ENCODE peak calls at places on chromosomes 13 and 19, in five cellular contexts. K is cardiac fibroblast; R is activated T-cell treated with anti-CD3 and anti-CD28 coated beads for 1 hour; L is activated CD4-positive, alpha-beta T cell treated with anti-CD3 and anti-CD28 coated beads for 48 hours; G is activated CD4-positive, CD25-positive, alpha-beta regulatory T cell treated with anti-CD3 and anti-CD28 coated beads, Interleukin-2, amount 50 U/mL, for 16 hours. X is an unnamed sample.
A peak's percentile ranks its signal among the peaks of the same experiment; 100 is the strongest.

GRCh38 chr13:45812599-45813372 is 38.8 kb downstream of the SIAH3 start:
- DNase-seq in K (no peak), R (no peak), L (no peak), G (no peak), X (no peak)

GRCh38 chr19:48348039-48348438 is 15.7 kb downstream of the TMEM143 start:
- DNase-seq in K (peak; percentile 36), L (no peak), G (no peak), R (no peak), X (no peak)

GRCh38 chr13:32036762-32037161 is 5.2 kb downstream of the FRY start:
- DNase-seq in K (no peak), L (no peak), G (no peak), R (no peak), X (no peak)

GRCh38 chr13:58933475-58933874 is 1230.3 kb downstream of the DIAPH3 start:
- DNase-seq in K (no peak), R (no peak), G (no peak), L (no peak), X (no peak)

GRCh38 chr13:26558074-26558805 is 757 bp downstream of the WASF3 start:
- DNase-seq in L (no peak), K (peak; percentile 14), R (no peak), G (no peak), X (no peak)

GRCh38 chr13:28059214-28059613 is 41.2 kb downstream of the FLT3 start:
- DNase-seq in K (peak; percentile 26), L (peak; percentile 58), G (no peak), R (peak; percentile 25), X (no peak)

GRCh38 chr13:33205804-33206221 is 79.7 kb downstream of the STARD13 start:
- DNase-seq in R (no peak), K (peak; percentile 39), G (no peak), L (no peak), X (no peak)

GRCh38 chr13:23845309-23845708 is 43.9 kb downstream of the MIPEP start:
- DNase-seq in L (no peak), G (no peak), R (no peak), K (no peak), X (no peak)

GRCh38 chr19:3338541-3339181 is 27.7 kb upstream of the NFIC start:
- DNase-seq in R (peak; percentile 56), K (no peak), G (no peak), L (peak; percentile 47), X (no peak)

GRCh38 chr19:480016-480855 is 16.1 kb upstream of the MADCAM1 start:
- DNase-seq in L (peak; percentile 69), R (peak; percentile 37), K (peak; percentile 47), G (no peak), X (no peak)

GRCh38 chr13:53200498-53201453 is 172.2 kb downstream of the OLFM4 start:
- DNase-seq in K (no peak), R (no peak), G (no peak), L (peak; percentile 46), X (no peak)

GRCh38 chr19:42283248-42284065 is 14.4 kb downstream of the CIC start:
- DNase-seq in K (peak; percentile 97), R (peak; percentile 96), G (peak; percentile 93), L (peak; percentile 96), X (no peak)

GRCh38 chr19:47696635-47697034 is 16.6 kb upstream of the EHD2 start:
- DNase-seq in G (no peak), K (no peak), L (no peak), R (no peak), X (no peak)

GRCh38 chr13:112525306-112525945 is 62.5 kb downstream of the TUBGCP3 start:
- DNase-seq in L (no peak), G (no peak), R (no peak), K (no peak), X (no peak)

GRCh38 chr13:101751488-101751887 is 299.0 kb downstream of the ITGBL1 start:
- DNase-seq in G (no peak), L (no peak), K (peak; percentile 82), R (no peak), X (peak; percentile 7)

GRCh38 chr19:52170863-52171320 is 529 bp downstream of the ZNF836 start:
- DNase-seq in G (no peak), K (peak; percentile 2), R (no peak), L (peak; percentile 12), X (no peak)

GRCh38 chr19:49200238-49200862 is 42.8 kb downstream of the TRPM4 start:
- DNase-seq in G (no peak), K (peak; percentile 15), L (peak; percentile 61), R (no peak), X (no peak)

GRCh38 chr19:33047422-33047821 is 17.3 kb downstream of the RHPN2 start:
- DNase-seq in R (no peak), K (no peak), L (no peak), G (no peak), X (no peak)

GRCh38 chr19:51803965-51804364 is 9.0 kb downstream of the FPR3 start:
- DNase-seq in K (peak; percentile 42), G (no peak), L (no peak), R (no peak), X (no peak)

GRCh38 chr13:98556968-98557591 is 19.8 kb downstream of the STK24 start:
- DNase-seq in L (peak; percentile 37), R (no peak), K (no peak), G (no peak), X (no peak)

GRCh38 chr19:8304841-8305621 is 3.1 kb downstream of the CD320 start:
- DNase-seq in R (no peak), G (no peak), L (peak; percentile 63), K (no peak), X (no peak)

GRCh38 chr13:49932066-49932465 is 4.1 kb downstream of the SPRYD7 start:
- DNase-seq in L (no peak), G (no peak), K (no peak), R (no peak), X (no peak)

GRCh38 chr19:51311388-51312257 is at the start of gene IGLON5:
- DNase-seq in G (no peak), R (no peak), K (no peak), L (no peak), X (no peak)

GRCh38 chr19:4654437-4655361 is 15.4 kb downstream of the TNFAIP8L1 start:
- DNase-seq in R (no peak), L (no peak), G (no peak), K (no peak), X (no peak)

GRCh38 chr13:98260357-98261164 is 83.5 kb upstream of the RNF113B start:
- DNase-seq in R (no peak), G (no peak), K (no peak), L (no peak), X (no peak)

GRCh38 chr19:39413269-39413902 is 917 bp downstream of the PLEKHG2 start:
- DNase-seq in L (peak; percentile 31), K (peak; percentile 83), G (no peak), R (no peak), X (no peak)

GRCh38 chr19:44512326-44513298 is 12.3 kb upstream of the ZNF180 start:
- DNase-seq in L (peak; percentile 71), K (peak; percentile 52), R (no peak), G (no peak), X (no peak)

GRCh38 chr19:39745645-39746044 is 7.8 kb upstream of the CLC start:
- DNase-seq in L (no peak), G (no peak), K (no peak), R (no peak), X (no peak)

GRCh38 chr19:1063030-1063908 is 3.7 kb upstream of the ARHGAP45 start:
- DNase-seq in L (peak; percentile 88), G (no peak), R (no peak), K (no peak), X (no peak)